ENCODE peak calls at places on chromosomes 4 and X, in ten cellular contexts. R, T, A, H, B, K, Z, U, F and D are unnamed samples.

GRCh38 chrX:39688576-39689373 is 409.0 kb downstream of the BCOR start:
- DNase-seq in Z (peak; percentile 51), T (peak; percentile 25), U (no peak), F (peak; percentile 92), R (peak; percentile 18), B (peak; percentile 73), A (no peak), H (peak; percentile 51), K (no peak), D (peak; percentile 44)

GRCh38 chr4:42586775-42587174 is 70.1 kb downstream of the ATP8A1 start:
- DNase-seq in H (no peak), F (no peak), A (no peak), U (no peak), K (no peak), B (no peak), Z (no peak), R (no peak), T (no peak), D (no peak)

GRCh38 chr4:118751634-118752293 is 66.6 kb downstream of the METTL14 start:
- DNase-seq in T (no peak), H (no peak), R (no peak), F (no peak), K (no peak), Z (peak; percentile 86), U (no peak), A (no peak), B (no peak), D (no peak)

GRCh38 chr4:158015241-158015640 is 157.6 kb downstream of the GASK1B start:
- DNase-seq in B (no peak), T (no peak), Z (peak; percentile 81), A (peak; percentile 12), K (no peak), F (no peak), H (no peak), U (no peak), R (peak; percentile 76), D (no peak)

GRCh38 chr4:52659722-52660261 is 691 bp upstream of the USP46 start:
- DNase-seq in U (peak; percentile 26), T (peak; percentile 11), H (peak; percentile 59), F (peak; percentile 70), R (peak; percentile 39), Z (peak; percentile 23), K (peak; percentile 82), A (peak; percentile 20), B (peak; percentile 85), D (peak; percentile 87)

GRCh38 chrX:45850197-45850774 is 649.6 kb upstream of the DIPK2B start:
- DNase-seq in K (no peak), R (peak; percentile 28), B (no peak), U (peak; percentile 14), T (peak; percentile 39), A (peak; percentile 5), H (no peak), F (peak; percentile 60), Z (peak; percentile 35), D (no peak)

GRCh38 chr4:36177946-36178345 is 66.4 kb downstream of the ARAP2 start:
- DNase-seq in F (no peak), T (no peak), U (no peak), K (no peak), Z (peak; percentile 26), A (no peak), B (no peak), R (no peak), H (no peak), D (no peak)

GRCh38 chrX:63930140-63930539 is 145.1 kb upstream of the ARHGEF9 start:
- DNase-seq in R (no peak), Z (no peak), H (no peak), K (no peak), T (peak; percentile 7), B (no peak), U (no peak), A (no peak), F (peak; percentile 54), D (no peak)

GRCh38 chr4:142777045-142777743 is 68.9 kb downstream of the INPP4B start:
- DNase-seq in H (no peak), U (no peak), T (no peak), R (no peak), A (peak; percentile 3), K (no peak), F (peak; percentile 52), Z (no peak), B (no peak), D (no peak)

GRCh38 chrX:148633509-148633908 is 133.1 kb downstream of the AFF2 start:
- DNase-seq in H (no peak), K (no peak), Z (no peak), T (no peak), A (no peak), U (no peak), F (no peak), B (no peak), R (no peak), D (no peak)

GRCh38 chrX:72230290-72230689 is 8.5 kb downstream of the ERCC6L start:
- DNase-seq in K (no peak), R (no peak), T (no peak), Z (no peak), A (no peak), F (no peak), H (no peak), U (no peak), B (no peak), D (no peak)

GRCh38 chrX:43849173-43849572 is 33.1 kb downstream of the MAOB start:
- DNase-seq in T (no peak), B (no peak), A (no peak), U (no peak), K (no peak), Z (no peak), R (no peak), H (no peak), F (no peak), D (no peak)

GRCh38 chrX:43845776-43846175 is 36.5 kb downstream of the MAOB start:
- DNase-seq in Z (no peak), R (no peak), T (no peak), H (no peak), B (peak; percentile 60), A (no peak), K (no peak), U (no peak), F (no peak), D (no peak)

GRCh38 chrX:43846558-43846957 is 35.7 kb downstream of the MAOB start:
- DNase-seq in B (no peak), F (no peak), T (no peak), K (no peak), U (no peak), H (no peak), Z (no peak), R (no peak), A (no peak), D (no peak)

GRCh38 chrX:43850612-43851011 is 31.6 kb downstream of the MAOB start:
- DNase-seq in Z (no peak), K (no peak), H (no peak), A (no peak), B (no peak), T (no peak), R (no peak), U (no peak), F (no peak), D (no peak)

GRCh38 chrX:43847352-43847751 is 34.9 kb downstream of the MAOB start:
- DNase-seq in H (no peak), U (no peak), Z (no peak), F (no peak), A (no peak), T (no peak), R (no peak), B (no peak), K (no peak), D (no peak)
- H3K4me1 ChIP-seq in H (peaks cover 13% of the 10 kb centered on the region), U (no peaks in the 10 kb centered on the region), Z (no peaks in the 10 kb centered on the region), F (no peaks in the 10 kb centered on the region), A (no peaks in the 10 kb centered on the region), T (no peaks in the 10 kb centered on the region), R (no peaks in the 10 kb centered on the region), B (peaks cover 8% of the 10 kb centered on the region), K (no peaks in the 10 kb centered on the region), D (no peaks in the 10 kb centered on the region)

DNA sequence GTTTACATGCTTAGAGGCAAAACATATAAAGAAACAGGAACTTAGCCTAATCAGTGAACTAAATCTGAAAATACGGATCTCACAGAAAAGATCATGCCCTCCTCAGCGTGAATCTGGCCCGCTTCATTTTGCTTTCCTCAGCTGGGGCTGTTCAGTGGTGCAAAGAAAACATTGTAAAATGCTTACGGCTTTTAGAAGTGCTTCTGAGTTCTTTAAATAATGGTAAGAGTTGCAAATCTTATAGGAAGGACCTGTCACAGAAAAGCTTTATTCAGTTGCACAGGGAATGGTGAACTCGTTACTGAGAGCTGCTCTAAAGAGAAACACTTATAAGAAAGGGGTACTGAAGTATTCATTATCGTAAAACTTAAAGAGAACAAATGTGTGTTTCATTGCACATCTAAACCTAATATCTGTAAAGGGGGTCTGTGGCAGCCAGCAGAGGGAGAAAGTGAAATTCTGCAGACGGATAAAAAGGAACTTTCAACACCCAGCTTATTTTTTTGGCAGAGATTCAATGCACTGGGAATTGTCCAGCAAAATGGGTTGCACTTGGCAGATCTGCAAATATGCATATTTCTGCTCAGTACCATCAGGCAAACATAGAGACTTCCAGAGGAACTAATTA is 139.2 kb upstream of the ANK2 start:
- DNase-seq in T (no peak), R (no peak), H (no peak), K (no peak), U (no peak), A (no peak), F (no peak), Z (peak; percentile 68), B (no peak), D (no peak)
- TF ChIP-seq CTCF in T (no peak), R (no peak), H (peak; percentile 17), K (no peak), U (no peak), A (no peak), F (no peak), Z (peak; percentile 41), B (peak; percentile 17), D (no peak)

DNA sequence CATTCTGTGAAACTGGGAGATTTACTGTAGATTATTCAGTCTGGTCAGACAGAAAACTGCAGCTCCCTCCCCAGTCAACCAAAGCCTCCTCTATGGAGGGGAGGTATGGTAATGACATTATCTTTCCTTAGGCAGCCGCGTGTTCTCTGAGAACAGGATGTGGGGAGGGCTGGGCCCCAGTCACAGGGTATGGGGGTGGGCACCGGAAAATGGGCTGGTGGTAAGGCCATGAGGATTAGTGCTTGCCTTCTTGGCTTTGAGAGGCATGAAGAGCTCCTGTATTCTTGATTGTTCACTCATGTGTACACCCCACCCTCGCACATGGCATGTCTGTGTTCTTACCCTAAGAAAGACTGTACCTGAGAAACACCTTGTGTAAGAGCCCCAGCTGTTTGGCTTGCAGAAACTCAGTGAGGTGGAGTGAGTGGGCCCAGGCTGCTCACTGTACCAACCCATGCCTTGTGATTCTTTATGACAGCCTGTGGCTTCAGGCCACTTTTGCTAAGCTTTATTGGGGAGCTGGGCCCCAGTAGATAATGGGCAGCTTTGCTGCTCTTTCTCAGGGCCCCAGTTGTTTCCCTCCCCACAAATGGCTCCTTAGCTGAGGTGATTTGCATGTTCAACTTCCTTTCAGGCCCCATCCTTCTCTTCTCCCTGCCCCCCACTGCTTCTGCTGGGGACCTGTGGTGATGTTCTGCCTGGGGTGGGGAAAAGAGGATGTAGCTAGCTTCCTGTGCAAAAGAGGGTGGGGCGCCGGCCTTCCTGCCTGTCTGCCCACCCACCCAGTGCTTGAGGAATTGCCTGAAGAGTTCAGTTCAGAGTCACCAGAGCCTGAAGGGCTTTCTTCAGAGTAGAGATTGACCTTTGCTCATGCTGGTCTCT is 30.7 kb downstream of the MSN start:
- DNase-seq in R (peak; percentile 55), B (peak; percentile 66), H (peak; percentile 47), T (peak; percentile 91), K (no peak), U (peak; percentile 71), F (no peak), A (no peak), Z (peak; percentile 50), D (peak; percentile 81)
- H3K4me3 ChIP-seq in R (no peak overlapping the region), B (no peak overlapping the region), H (no peak overlapping the region), T (peak overlapping the region; percentile 41), K (no peak overlapping the region), U (peak overlapping the region; percentile 5), F (no peak overlapping the region), A (no peak overlapping the region), Z (no peak overlapping the region), D (no peak overlapping the region)

GRCh38 chr4:170705907-170706306 is 616.2 kb upstream of the AADAT start:
- DNase-seq in B (no peak), H (no peak), T (no peak), Z (no peak), U (no peak), K (no peak), A (no peak), F (no peak), R (no peak), D (no peak)
- H3K4me1 ChIP-seq in B (no peaks in the 10 kb centered on the region), H (no peaks in the 10 kb centered on the region), T (no peaks in the 10 kb centered on the region), Z (no peaks in the 10 kb centered on the region), U (no peaks in the 10 kb centered on the region), K (no peaks in the 10 kb centered on the region), A (no peaks in the 10 kb centered on the region), F (no peaks in the 10 kb centered on the region), R (no peaks in the 10 kb centered on the region), D (no peaks in the 10 kb centered on the region)